ENCODE peak calls at places on chromosomes 2 and 18, in five cellular contexts. N, C, G, U and E are unnamed samples.

GRCh38 chr2:202158796-202159195 is 79.6 kb downstream of the SUMO1 start:
- DNase-seq in G (no peak), U (peak), N (no peak), C (no peak), E (no peak)

GRCh38 chr2:151051584-151052220 is 210.0 kb downstream of the RBM43 start:
- DNase-seq in G (peak), C (no peak), U (peak), N (peak), E (peak)

GRCh38 chr2:175880-176800 is 87.7 kb downstream of the SH3YL1 start:
- DNase-seq in G (peak), C (no peak), N (no peak), U (no peak), E (no peak)

GRCh38 chr2:143284087-143284675 is 155.0 kb downstream of the ARHGAP15 start:
- DNase-seq in C (no peak), N (no peak), G (peak), U (peak), E (no peak)

GRCh38 chr2:146940016-146940685 is 904.7 kb upstream of the ACVR2A start:
- DNase-seq in N (no peak), G (no peak), C (no peak), U (peak), E (no peak)

GRCh38 chr2:30306522-30306921 is 75.2 kb downstream of the LBH start:
- DNase-seq in U (no peak), N (no peak), C (no peak), G (no peak), E (no peak)

GRCh38 chr2:185689906-185690539 is 48.6 kb upstream of the FSIP2 start:
- DNase-seq in N (no peak), G (no peak), U (no peak), C (no peak), E (no peak)

GRCh38 chr2:15299904-15300528 is 261.1 kb downstream of the NBAS start:
- DNase-seq in N (no peak), U (no peak), C (no peak), G (no peak), E (no peak)

GRCh38 chr2:17257194-17257909 is 260.9 kb downstream of the RAD51AP2 start:
- DNase-seq in G (no peak), C (no peak), N (no peak), U (no peak), E (no peak)

GRCh38 chr2:232931636-232932035 is 61.6 kb downstream of the SNORC start:
- DNase-seq in N (no peak), U (no peak), G (no peak), C (no peak), E (no peak)

GRCh38 chr2:121900391-121900790 is 144.9 kb downstream of the TSN start:
- DNase-seq in U (no peak), C (no peak), G (no peak), N (no peak), E (no peak)

GRCh38 chr2:36343601-36344000 is 12.0 kb upstream of the CRIM1 start:
- DNase-seq in N (no peak), U (no peak), C (no peak), G (no peak), E (no peak)

GRCh38 chr2:26396734-26397298 is 4.9 kb upstream of the DRC1 start:
- DNase-seq in U (no peak), C (no peak), N (no peak), G (no peak), E (no peak)

GRCh38 chr2:96969321-96969720 is 17.1 kb downstream of the FAM178B start:
- DNase-seq in G (no peak), C (no peak), N (no peak), U (no peak), E (no peak)

GRCh38 chr2:133266926-133267590 is 301.2 kb downstream of the NCKAP5 start:
- DNase-seq in G (no peak), C (no peak), N (no peak), U (peak), E (no peak)

GRCh38 chr2:234957533-234958135 is 5.8 kb downstream of the SH3BP4 start:
- DNase-seq in C (no peak), U (no peak), G (no peak), N (no peak), E (no peak)

GRCh38 chr2:212863185-212863588 is 288.2 kb downstream of the IKZF2 start:
- DNase-seq in G (peak), C (no peak), N (no peak), U (no peak), E (no peak)

GRCh38 chr2:129237966-129238725 is 741.3 kb upstream of the RAB6C start:
- DNase-seq in G (no peak), U (no peak), C (no peak), N (no peak), E (no peak)

GRCh38 chr18:2338601-2339000 is 232.7 kb downstream of the METTL4 start:
- DNase-seq in C (no peak), N (no peak), G (no peak), U (no peak), E (no peak)

GRCh38 chr2:66443977-66444855 is 9.3 kb downstream of the MEIS1 start:
- DNase-seq in C (no peak), G (no peak), N (no peak), U (no peak), E (no peak)

GRCh38 chr2:24836706-24837105 is 43.5 kb downstream of the CENPO start:
- DNase-seq in N (no peak), U (no peak), G (no peak), C (no peak), E (no peak)

GRCh38 chr18:13147146-13147545 is 71.4 kb upstream of the LDLRAD4 start:
- DNase-seq in N (no peak), U (no peak), C (no peak), G (no peak), E (no peak)

GRCh38 chr2:23617817-23618216 is 232.8 kb downstream of the KLHL29 start:
- DNase-seq in U (no peak), N (no peak), C (no peak), G (no peak), E (no peak)

GRCh38 chr2:144830543-144830942 is 310.6 kb upstream of the ZEB2 start:
- DNase-seq in G (no peak), C (no peak), U (no peak), N (no peak), E (no peak)

GRCh38 chr2:201270293-201271001 is 10.1 kb downstream of the CASP8 start:
- DNase-seq in N (no peak), G (no peak), U (no peak), C (no peak), E (no peak)

GRCh38 chr2:241813806-241814570 is 5.0 kb downstream of the NEU4 start:
- DNase-seq in U (no peak), G (no peak), N (no peak), C (no peak), E (no peak)

GRCh38 chr18:8657050-8657820 is 48.0 kb downstream of the RAB12 start:
- DNase-seq in G (no peak), U (no peak), C (no peak), N (no peak), E (no peak)

GRCh38 chr2:33210626-33211025 is 263.9 kb downstream of the LTBP1 start:
- DNase-seq in G (no peak), C (peak), U (peak), N (peak), E (peak)

GRCh38 chr2:96802281-96802595 is 13.8 kb upstream of the CNNM3 start:
- DNase-seq in C (no peak), G (no peak), U (no peak), N (no peak), E (no peak)

GRCh38 chr2:97748397-97748796 is 35.0 kb downstream of the ZAP70 start:
- DNase-seq in G (peak), N (no peak), U (peak), C (no peak), E (no peak)

GRCh38 chr2:144628566-144628965 is 108.6 kb upstream of the ZEB2 start:
- DNase-seq in G (no peak), U (no peak), C (no peak), N (no peak), E (no peak)

GRCh38 chr2:232300894-232301387 is 77.6 kb upstream of the ALPP start:
- DNase-seq in N (no peak), U (no peak), C (no peak), G (no peak), E (peak)

GRCh38 chr18:21900594-21901352 is 160.2 kb downstream of the MIB1 start:
- DNase-seq in C (no peak), G (no peak), N (no peak), U (no peak), E (no peak)

GRCh38 chr2:237097911-237098702 is 12.4 kb downstream of the COPS8 start:
- DNase-seq in U (no peak), N (peak), G (no peak), C (no peak), E (no peak)

GRCh38 chr2:122340246-122340645 is 584.8 kb downstream of the TSN start:
- DNase-seq in C (no peak), G (no peak), U (no peak), N (no peak), E (no peak)

GRCh38 chr18:56217406-56217805 is 421.0 kb downstream of the TXNL1 start:
- DNase-seq in C (no peak), U (no peak), N (no peak), G (no peak), E (no peak)

GRCh38 chr2:3299130-3299529 is 78.5 kb downstream of the EIPR1 start:
- DNase-seq in C (no peak), N (no peak), U (no peak), G (no peak), E (no peak)

GRCh38 chr2:169143998-169144397 is 74.6 kb downstream of the DHRS9 start:
- DNase-seq in G (no peak), N (no peak), C (no peak), U (no peak), E (no peak)